ENCODE peak calls at places on chromosomes 16 and 17, in five cellular contexts. T, F, R, S and D are unnamed samples. For H3K4me1, the result is how much of the 10 kb centered on the place peaks cover.

GRCh38 chr17:3636908-3637373 is 381 bp downstream of the CTNS start:
- DNase-seq in T (no peak), S (no peak), F (no peak), R (no peak), D (no peak)

GRCh38 chr16:68183033-68183432 is 52.9 kb downstream of the ESRP2 start:
- DNase-seq in F (no peak), T (no peak), S (no peak), R (no peak), D (no peak)

GRCh38 chr16:81774348-81774747 is 4.7 kb upstream of the PLCG2 start:
- DNase-seq in F (peak), T (no peak), R (no peak), S (no peak), D (peak)

GRCh38 chr17:44210342-44211192 is 8.9 kb downstream of the UBTF start:
- DNase-seq in T (peak), S (peak), F (peak), R (peak), D (peak)

GRCh38 chr17:59503489-59503888 is 61.9 kb upstream of the DHX40 start:
- DNase-seq in F (no peak), T (no peak), S (no peak), R (no peak), D (no peak)

GRCh38 chr17:35734396-35734795 is 3.0 kb downstream of the RASL10B start:
- DNase-seq in F (no peak), R (no peak), S (no peak), T (no peak), D (no peak)

GRCh38 chr17:75515229-75515522 is 161 bp downstream of the CASKIN2 start:
- DNase-seq in R (no peak), S (no peak), T (no peak), F (no peak), D (no peak)

GRCh38 chr17:51653902-51654301 is 393.6 kb downstream of the UTP18 start:
- DNase-seq in S (no peak), F (no peak), R (no peak), T (no peak), D (no peak)

GRCh38 chr16:25187491-25187795 is 29.3 kb upstream of the AQP8 start:
- DNase-seq in F (no peak), R (no peak), T (no peak), S (peak), D (no peak)

GRCh38 chr17:77498056-77498785 is 357.5 kb downstream of the SEC14L1 start:
- DNase-seq in T (peak), F (no peak), R (no peak), S (peak), D (peak)

GRCh38 chr17:46001390-46002310 is 2.6 kb downstream of the STH start:
- DNase-seq in S (no peak), F (no peak), T (no peak), R (no peak), D (no peak)

GRCh38 chr17:63439682-63440081 is 6.4 kb downstream of the CYB561 start:
- DNase-seq in R (no peak), S (no peak), F (peak), T (no peak), D (no peak)

GRCh38 chr17:19274893-19275292 is 37.7 kb downstream of the EPN2 start:
- DNase-seq in T (no peak), S (no peak), F (no peak), R (no peak), D (peak)

GRCh38 chr16:57800213-57801097 is 1.8 kb downstream of the KIFC3 start:
- DNase-seq in S (no peak), T (no peak), R (no peak), F (peak), D (no peak)
- H3K4me1 ChIP-seq in S (half or more), T (under half), R (half or more), F (under half), D (half or more)

GRCh38 chr17:8341456-8341855 is 1.8 kb downstream of the ODF4 start:
- DNase-seq in F (no peak), R (no peak), S (no peak), T (no peak), D (no peak)

GRCh38 chr17:8345052-8345690 is 5.5 kb downstream of the ODF4 start:
- DNase-seq in T (no peak), S (no peak), R (no peak), F (no peak), D (no peak)

GRCh38 chr17:8350339-8350738 is 10.7 kb downstream of the ODF4 start:
- DNase-seq in T (no peak), F (no peak), R (no peak), S (no peak), D (no peak)

GRCh38 chr17:8345951-8346665 is 6.5 kb downstream of the ODF4 start:
- DNase-seq in R (no peak), T (no peak), F (no peak), S (no peak), D (no peak)
- TF ChIP-seq POLR2AphosphoS5 in R (no peak), T (no peak), F (no peak), S (no peak), D (no peak)

DNA sequence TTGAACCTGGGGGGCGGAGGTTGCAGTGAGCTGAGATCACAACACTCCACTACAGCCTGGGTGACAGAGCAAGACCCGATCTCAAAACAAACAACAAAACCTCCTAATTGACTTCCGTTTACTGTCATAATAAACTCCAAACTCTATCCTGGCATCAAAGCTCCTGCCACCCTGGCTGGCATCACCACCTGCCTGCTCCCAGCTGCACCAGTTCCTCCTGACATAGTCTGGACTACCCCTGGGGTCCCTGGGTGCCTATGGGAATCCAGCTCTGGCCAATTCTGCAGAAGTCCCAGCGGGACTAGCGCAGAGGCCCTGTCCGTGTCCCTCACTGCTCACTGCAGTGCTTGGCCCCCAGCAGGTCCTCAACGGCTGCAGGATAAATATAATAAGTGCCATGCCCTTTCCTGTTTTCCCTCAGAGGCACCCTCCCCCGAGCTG is 725 bp downstream of the NTHL1 start:
- DNase-seq in F (peak), S (no peak), T (no peak), R (no peak), D (no peak)
- H3K27ac ChIP-seq in F (no peak), S (no peak), T (peak), R (peak), D (peak)

GRCh38 chr16:30473231-30474061 is 904 bp downstream of the ITGAL start:
- DNase-seq in T (peak), S (no peak), R (no peak), F (no peak), D (peak)

GRCh38 chr16:30474062-30474452 is 1.5 kb downstream of the ITGAL start:
- DNase-seq in F (no peak), S (no peak), R (no peak), T (no peak), D (peak)

GRCh38 chr16:30470632-30471007 is 1.9 kb upstream of the ITGAL start:
- DNase-seq in S (no peak), R (no peak), T (no peak), F (no peak), D (no peak)

GRCh38 chr16:30472328-30472942 is at the start of gene ITGAL:
- DNase-seq in R (no peak), F (no peak), S (no peak), T (peak), D (peak)

GRCh38 chr16:30470170-30470512 is 2.4 kb upstream of the ITGAL start:
- DNase-seq in T (no peak), F (no peak), R (no peak), S (no peak), D (no peak)
- H3K4me1 ChIP-seq in T (under half), F (under half), R (under half), S (under half), D (half or more)

GRCh38 chr17:74465378-74466110 is 890 bp upstream of the CD300A start:
- DNase-seq in T (no peak), R (no peak), F (no peak), S (no peak), D (no peak)
- TF ChIP-seq POLR2AphosphoS5 in T (no peak), R (no peak), F (no peak), S (no peak), D (no peak)

GRCh38 chr17:8630802-8631553 is 453 bp upstream of the MYH10 start:
- DNase-seq in T (peak), R (peak), S (peak), F (peak), D (peak)

GRCh38 chr17:8630227-8630801 is at the start of gene MYH10:
- DNase-seq in F (no peak), R (no peak), T (peak), S (peak), D (peak)

GRCh38 chr17:8628172-8628571 is 2.4 kb downstream of the MYH10 start:
- DNase-seq in S (no peak), R (no peak), T (no peak), F (no peak), D (no peak)

GRCh38 chr17:8629371-8630226 is 926 bp downstream of the MYH10 start:
- DNase-seq in R (no peak), S (no peak), F (peak), T (peak), D (peak)

GRCh38 chr17:8628609-8629169 is 1.8 kb downstream of the MYH10 start:
- DNase-seq in F (peak), S (no peak), T (no peak), R (no peak), D (no peak)
- H3K27ac ChIP-seq in F (no peak), S (peak), T (no peak), R (no peak), D (no peak)